ENCODE peak calls at places on chromosomes 4 and X, in ten cellular contexts. P is fibroblast of mammary gland; Y is left ventricle myocardium inferior; J is AG09319; V is lower leg skin; F is stimulated activated CD8-positive, alpha-beta memory T cell treated with anti-CD3 and anti-CD28 coated beads, Interleukin-7, amount 100 ng/mL, for 24 hours; N is SHP77; Q is gastrocnemius medialis; S is amniotic stem cell; I is memory B cell. O is an unnamed sample.
A peak's percentile ranks its signal among the peaks of the same experiment; 100 is the strongest.

GRCh38 chr4:144288011-144288903 is 147.7 kb upstream of the GYPA start:
- DNase-seq in F (no peak), J (no peak), N (no peak), Y (no peak), P (no peak), Q (no peak), S (no peak), I (no peak), V (no peak), O (no peak)

GRCh38 chrX:799808-800207 is 169.2 kb downstream of the SHOX start:
- DNase-seq in P (no peak), V (no peak), Q (no peak), S (no peak), Y (no peak), I (no peak), F (no peak), N (no peak), J (no peak), O (no peak)

GRCh38 chr4:71020611-71021010 is 27.2 kb downstream of the DCK start:
- DNase-seq in P (no peak), I (no peak), V (no peak), Y (no peak), F (no peak), N (no peak), S (no peak), J (no peak), Q (no peak), O (no peak)

GRCh38 chr4:86416081-86416480 is 56.2 kb upstream of the MAPK10 start:
- DNase-seq in Y (no peak), P (no peak), I (no peak), S (no peak), F (no peak), V (no peak), J (no peak), N (no peak), Q (no peak), O (no peak)

GRCh38 chr4:121096629-121097028 is 24.3 kb upstream of the NDNF start:
- DNase-seq in Q (no peak), N (peak; percentile 15), P (peak; percentile 49), F (no peak), I (no peak), Y (no peak), V (no peak), J (peak; percentile 8), S (peak; percentile 37), O (no peak)

GRCh38 chr4:39274503-39274902 is 91.7 kb downstream of the RFC1 start:
- DNase-seq in Y (no peak), N (no peak), F (no peak), V (no peak), I (no peak), J (no peak), S (no peak), Q (no peak), P (no peak), O (no peak)

GRCh38 chr4:71571346-71571745 is 212.5 kb downstream of the GC start:
- DNase-seq in Q (no peak), Y (no peak), P (no peak), S (no peak), V (no peak), I (no peak), F (no peak), J (no peak), N (no peak), O (no peak)

GRCh38 chr4:148573284-148573683 is 131.1 kb upstream of the NR3C2 start:
- DNase-seq in V (no peak), I (no peak), F (no peak), S (no peak), N (no peak), Y (no peak), P (no peak), Q (no peak), J (no peak), O (no peak)

GRCh38 chr4:41154001-41154813 is 60.1 kb downstream of the APBB2 start:
- DNase-seq in Y (no peak), S (no peak), Q (no peak), N (no peak), P (no peak), I (no peak), F (no peak), J (no peak), V (no peak), O (no peak)

GRCh38 chrX:148808825-148809224 is 308.4 kb downstream of the AFF2 start:
- DNase-seq in Q (no peak), I (no peak), Y (no peak), N (no peak), S (no peak), F (no peak), P (no peak), J (no peak), V (no peak), O (no peak)

GRCh38 chr4:6971536-6972374 is 62.1 kb downstream of the TBC1D14 start:
- DNase-seq in I (no peak), P (no peak), V (no peak), J (no peak), Y (peak; percentile 44), Q (no peak), N (no peak), S (no peak), F (no peak), O (no peak)

GRCh38 chrX:10017866-10018265 is 50.7 kb downstream of the CLDN34 start:
- DNase-seq in Y (no peak), N (no peak), J (no peak), Q (no peak), V (no peak), F (no peak), P (peak; percentile 42), I (no peak), S (no peak), O (no peak)

GRCh38 chrX:147846676-147847075 is 65.0 kb upstream of the FMR1 start:
- DNase-seq in V (no peak), P (no peak), S (no peak), I (no peak), J (no peak), F (no peak), Q (no peak), Y (no peak), N (no peak), O (no peak)

GRCh38 chr4:10321931-10322330 is 135.3 kb downstream of the ZNF518B start:
- DNase-seq in Y (no peak), Q (no peak), F (no peak), P (no peak), S (no peak), J (no peak), I (no peak), N (no peak), V (no peak), O (no peak)

O was measured in NCI-H2171.